ENCODE peak calls at places on chromosomes 5 and 9, in seven cellular contexts. V, H, U, X, K, F and C are unnamed samples.

GRCh38 chr5:150155258-150156032 is at the start of gene PDGFRB:
- DNase-seq in V (peak; percentile 94), H (no peak), U (peak; percentile 90), X (peak; percentile 89), K (no peak), F (peak; percentile 91), C (peak; percentile 44)

GRCh38 chr9:16143310-16143709 is 590.5 kb downstream of the CCDC171 start:
- DNase-seq in V (no peak), H (no peak), U (no peak), X (no peak), K (no peak), F (no peak), C (no peak)

GRCh38 chr5:52796507-52797103 is 8.9 kb downstream of the ITGA1 start:
- DNase-seq in V (no peak), H (no peak), U (no peak), X (no peak), K (no peak), F (no peak), C (no peak)

GRCh38 chr5:38835887-38836286 is 9.9 kb upstream of the OSMR start:
- DNase-seq in V (no peak), H (no peak), U (peak; percentile 73), X (no peak), K (no peak), F (no peak), C (no peak)

GRCh38 chr9:6641961-6642360 is 3.6 kb downstream of the GLDC start:
- DNase-seq in V (no peak), H (no peak), U (no peak), X (no peak), K (no peak), F (no peak), C (no peak)

GRCh38 chr9:135116892-135117680 is 29.6 kb downstream of the OLFM1 start:
- DNase-seq in V (no peak), H (no peak), U (peak; percentile 90), X (no peak), K (no peak), F (no peak), C (peak; percentile 37)

GRCh38 chr5:113278976-113279375 is 155.8 kb downstream of the TSSK1B start:
- DNase-seq in V (no peak), H (no peak), U (no peak), X (no peak), K (no peak), F (no peak), C (no peak)

GRCh38 chr5:133878236-133878555 is 90.2 kb downstream of the C5orf15 start:
- DNase-seq in V (no peak), H (no peak), U (no peak), X (no peak), K (no peak), F (no peak), C (no peak)

GRCh38 chr9:995776-996175 is 19.3 kb downstream of the DMRT3 start:
- DNase-seq in V (no peak), H (no peak), U (no peak), X (no peak), K (no peak), F (no peak), C (no peak)

GRCh38 chr5:78610633-78611032 is 37.9 kb downstream of the LHFPL2 start:
- DNase-seq in V (no peak), H (no peak), U (no peak), X (no peak), K (no peak), F (no peak), C (no peak)

GRCh38 chr9:4684820-4685219 is 5.5 kb downstream of the CDC37L1 start:
- DNase-seq in V (no peak), H (no peak), U (no peak), X (no peak), K (no peak), F (no peak), C (no peak)

GRCh38 chr9:106886111-106887046 is 23.4 kb downstream of the ZNF462 start:
- DNase-seq in V (no peak), H (no peak), U (no peak), X (no peak), K (no peak), F (no peak), C (no peak)

GRCh38 chr9:136140046-136140445 is 21.4 kb upstream of the TMEM250 start:
- DNase-seq in V (no peak), H (no peak), U (no peak), X (no peak), K (no peak), F (no peak), C (no peak)

GRCh38 chr5:139640432-139641115 is 7.6 kb upstream of the CXXC5 start:
- DNase-seq in V (no peak), H (no peak), U (no peak), X (peak; percentile 18), K (no peak), F (no peak), C (no peak)

GRCh38 chr5:143395638-143396352 is 7.7 kb downstream of the NR3C1 start:
- DNase-seq in V (no peak), H (no peak), U (no peak), X (no peak), K (no peak), F (no peak), C (no peak)

GRCh38 chr9:91502913-91503649 is 79.4 kb upstream of the NFIL3 start:
- DNase-seq in V (no peak), H (no peak), U (no peak), X (no peak), K (no peak), F (no peak), C (no peak)

GRCh38 chr5:148364343-148364742 is 19.4 kb upstream of the FBXO38 start:
- DNase-seq in V (no peak), H (no peak), U (no peak), X (no peak), K (no peak), F (no peak), C (no peak)

GRCh38 chr5:103862398-103862797 is 299.8 kb upstream of the NUDT12 start:
- DNase-seq in V (no peak), H (no peak), U (peak; percentile 15), X (no peak), K (no peak), F (no peak), C (no peak)

GRCh38 chr5:95861221-95861857 is 38.8 kb upstream of the GLRX start:
- DNase-seq in V (peak; percentile 48), H (no peak), U (peak; percentile 59), X (peak; percentile 79), K (no peak), F (peak; percentile 50), C (no peak)

GRCh38 chr9:97910273-97910844 is 11.9 kb downstream of the TRMO start:
- DNase-seq in V (no peak), H (no peak), U (no peak), X (no peak), K (no peak), F (no peak), C (no peak)
- H3K4me1 ChIP-seq in V (no peaks in the 10 kb centered on the region), H (no peaks in the 10 kb centered on the region), U (no peaks in the 10 kb centered on the region), X (peaks cover 34% of the 10 kb centered on the region), K (peaks cover 50% of the 10 kb centered on the region), F (peaks cover 23% of the 10 kb centered on the region), C (peaks cover 72% of the 10 kb centered on the region)

DNA sequence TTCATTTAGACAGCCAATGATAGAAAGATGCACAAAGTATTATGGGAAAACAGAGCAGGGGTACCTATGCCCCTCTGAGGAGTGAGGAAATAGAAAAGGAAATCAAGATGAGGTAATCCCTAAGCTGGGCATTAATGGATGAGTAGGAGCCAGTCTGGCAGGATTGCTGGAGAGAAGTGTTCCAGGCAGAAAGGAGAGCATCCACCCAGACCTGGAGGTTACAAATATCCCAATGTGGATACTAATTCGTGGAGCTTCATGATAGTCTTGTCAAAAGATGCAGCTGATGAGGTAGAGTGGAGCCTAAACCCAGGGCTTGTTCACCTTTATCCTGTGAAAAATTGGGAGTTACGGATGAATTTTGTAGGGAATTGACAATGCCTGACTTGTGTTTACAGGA is 328.0 kb downstream of the ZNF608 start:
- DNase-seq in V (no peak), H (no peak), U (no peak), X (no peak), K (no peak), F (no peak), C (no peak)
- H3K4me1 ChIP-seq in V (no peaks in the 10 kb centered on the region), H (no peaks in the 10 kb centered on the region), U (no peaks in the 10 kb centered on the region), X (no peaks in the 10 kb centered on the region), K (no peaks in the 10 kb centered on the region), F (peaks cover 10% of the 10 kb centered on the region), C (no peaks in the 10 kb centered on the region)

GRCh38 chr5:88393082-88393481 is 124.4 kb upstream of the TMEM161B start:
- DNase-seq in V (no peak), H (no peak), U (no peak), X (no peak), K (no peak), F (no peak), C (no peak)

GRCh38 chr5:88391116-88391515 is 122.5 kb upstream of the TMEM161B start:
- DNase-seq in V (no peak), H (no peak), U (no peak), X (no peak), K (no peak), F (no peak), C (no peak)

GRCh38 chr5:88396126-88396525 is 127.5 kb upstream of the TMEM161B start:
- DNase-seq in V (no peak), H (no peak), U (no peak), X (no peak), K (no peak), F (no peak), C (no peak)

GRCh38 chr5:88394531-88395185 is 126.0 kb upstream of the TMEM161B start:
- DNase-seq in V (no peak), H (no peak), U (no peak), X (no peak), K (no peak), F (no peak), C (no peak)

DNA sequence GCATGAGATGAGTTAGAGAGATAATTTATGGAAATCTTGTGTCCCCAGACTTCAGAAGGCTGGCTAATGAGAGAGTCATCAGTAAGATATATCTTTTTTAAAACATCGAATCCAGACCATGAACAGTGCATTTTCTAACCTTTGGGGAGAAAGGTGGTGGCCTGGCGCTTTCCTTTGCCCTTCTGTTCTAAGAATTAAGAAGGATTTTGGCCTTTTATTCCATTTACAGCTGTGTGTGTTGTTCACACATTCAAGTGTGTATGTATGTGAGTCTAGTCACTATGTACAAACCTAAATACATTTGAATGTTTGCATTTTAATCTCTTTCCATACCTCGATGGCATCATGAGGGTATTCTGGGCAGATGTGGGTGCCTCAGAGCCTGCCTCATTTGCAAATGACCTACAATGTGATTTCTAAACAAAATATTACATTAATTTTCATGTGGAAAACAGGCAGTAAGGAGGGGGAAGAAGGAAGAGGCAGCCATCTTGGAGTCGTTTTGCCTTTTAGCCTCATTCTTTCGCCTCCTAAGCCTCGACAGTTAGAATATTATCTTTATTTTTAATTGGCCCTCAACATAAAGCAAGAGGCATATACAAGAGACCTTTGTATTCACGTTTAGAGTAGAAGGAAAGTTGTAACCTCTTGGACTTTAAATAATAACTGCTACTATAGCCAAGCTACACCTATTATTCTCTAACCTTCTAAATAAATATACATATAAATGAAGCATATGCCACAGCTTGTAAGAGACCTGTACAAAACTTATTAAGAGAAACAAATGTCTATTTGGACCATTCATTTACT is 125.3 kb upstream of the TMEM161B start:
- DNase-seq in V (no peak), H (no peak), U (no peak), X (no peak), K (no peak), F (no peak), C (no peak)
- H3K4me1 ChIP-seq in V (no peaks in the 10 kb centered on the region), H (peaks cover 5% of the 10 kb centered on the region), U (peaks cover 24% of the 10 kb centered on the region), X (no peaks in the 10 kb centered on the region), K (no peaks in the 10 kb centered on the region), F (peaks cover 4% of the 10 kb centered on the region), C (no peaks in the 10 kb centered on the region)

DNA sequence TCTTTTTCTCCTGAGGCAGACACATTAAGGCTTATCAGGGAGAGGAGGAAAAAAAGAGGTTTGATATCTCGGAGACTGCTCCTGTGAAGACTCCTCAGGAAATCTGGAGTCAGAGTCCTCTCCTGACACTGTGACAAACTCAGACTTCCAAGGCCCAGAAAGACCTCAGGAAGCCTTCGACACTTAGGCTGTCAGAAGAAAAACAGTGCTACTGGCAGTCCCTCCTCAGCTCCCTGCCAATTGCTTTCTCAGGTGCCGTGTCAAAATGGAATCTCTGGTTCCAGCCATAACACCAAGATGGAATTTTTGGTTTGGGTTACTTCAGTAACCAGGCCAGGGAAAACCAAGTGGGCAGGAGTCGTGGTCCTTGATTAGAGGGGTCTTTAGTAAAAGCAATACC is 4.1 kb downstream of the STK10 start:
- DNase-seq in V (no peak), H (no peak), U (no peak), X (no peak), K (no peak), F (no peak), C (no peak)
- H3K4me1 ChIP-seq in V (no peaks in the 10 kb centered on the region), H (peaks cover 5% of the 10 kb centered on the region), U (no peaks in the 10 kb centered on the region), X (peaks cover 75% of the 10 kb centered on the region), K (peaks cover 53% of the 10 kb centered on the region), F (peaks cover 70% of the 10 kb centered on the region), C (peaks cover 66% of the 10 kb centered on the region)